ENCODE peak calls at places on chromosome 15, in seven cellular contexts. One of them, this sample, is unnamed.

GRCh38 chr15:48001393-48002059 is 119.3 kb upstream of the SLC24A5 start:
- DNase-seq in sciatic nerve: no peak
- DNase-seq in RCC 7860: no peak
- DNase-seq in stimulated activated naive CD4-positive, alpha-beta T cell: no peak
- DNase-seq in D721Med: no peak
- DNase-seq in NCI-H774: no peak
- DNase-seq in activated gamma-delta T cell treated with Interleukin-2 at 50 U/mL for 16 hours: no peak
- DNase-seq in this sample: no peak

GRCh38 chr15:87209891-87210649 is 1046.5 kb downstream of the NTRK3 start:
- DNase-seq in sciatic nerve: no peak
- DNase-seq in RCC 7860: no peak
- DNase-seq in stimulated activated naive CD4-positive, alpha-beta T cell: no peak
- DNase-seq in D721Med: no peak
- DNase-seq in NCI-H774: no peak
- DNase-seq in activated gamma-delta T cell treated with Interleukin-2 at 50 U/mL for 16 hours: no peak
- DNase-seq in this sample: no peak

GRCh38 chr15:45715528-45715927 is 80.7 kb downstream of the SQOR start:
- DNase-seq in sciatic nerve: no peak
- DNase-seq in RCC 7860: no peak
- DNase-seq in stimulated activated naive CD4-positive, alpha-beta T cell: no peak
- DNase-seq in D721Med: no peak
- DNase-seq in NCI-H774: no peak
- DNase-seq in activated gamma-delta T cell treated with Interleukin-2 at 50 U/mL for 16 hours: no peak
- DNase-seq in this sample: no peak

GRCh38 chr15:75019916-75020315 is 3.5 kb upstream of the PPCDC start:
- DNase-seq in sciatic nerve: no peak
- DNase-seq in RCC 7860: no peak
- DNase-seq in stimulated activated naive CD4-positive, alpha-beta T cell: no peak
- DNase-seq in D721Med: no peak
- DNase-seq in NCI-H774: no peak
- DNase-seq in activated gamma-delta T cell treated with Interleukin-2 at 50 U/mL for 16 hours: no peak
- DNase-seq in this sample: no peak

GRCh38 chr15:36407647-36408046 is 171.8 kb upstream of the CDIN1 start:
- DNase-seq in sciatic nerve: no peak
- DNase-seq in RCC 7860: peak
- DNase-seq in stimulated activated naive CD4-positive, alpha-beta T cell: no peak
- DNase-seq in D721Med: no peak
- DNase-seq in NCI-H774: no peak
- DNase-seq in activated gamma-delta T cell treated with Interleukin-2 at 50 U/mL for 16 hours: no peak
- DNase-seq in this sample: no peak

GRCh38 chr15:85598718-85599398 is 195.9 kb downstream of the KLHL25 start:
- DNase-seq in sciatic nerve: no peak
- DNase-seq in RCC 7860: no peak
- DNase-seq in stimulated activated naive CD4-positive, alpha-beta T cell: no peak
- DNase-seq in D721Med: no peak
- DNase-seq in NCI-H774: no peak
- DNase-seq in activated gamma-delta T cell treated with Interleukin-2 at 50 U/mL for 16 hours: no peak
- DNase-seq in this sample: no peak

GRCh38 chr15:83282859-83283812 is 1.3 kb downstream of the BNC1 start:
- DNase-seq in sciatic nerve: no peak
- DNase-seq in RCC 7860: no peak
- DNase-seq in stimulated activated naive CD4-positive, alpha-beta T cell: no peak
- DNase-seq in D721Med: no peak
- DNase-seq in NCI-H774: no peak
- DNase-seq in activated gamma-delta T cell treated with Interleukin-2 at 50 U/mL for 16 hours: no peak
- DNase-seq in this sample: no peak

GRCh38 chr15:100592898-100593297 is 9.1 kb downstream of the LINS1 start:
- DNase-seq in sciatic nerve: no peak
- DNase-seq in RCC 7860: no peak
- DNase-seq in stimulated activated naive CD4-positive, alpha-beta T cell: no peak
- DNase-seq in D721Med: no peak
- DNase-seq in NCI-H774: no peak
- DNase-seq in activated gamma-delta T cell treated with Interleukin-2 at 50 U/mL for 16 hours: no peak
- DNase-seq in this sample: no peak

GRCh38 chr15:55247276-55247675 is 42.3 kb downstream of the RAB27A start:
- DNase-seq in sciatic nerve: no peak
- DNase-seq in RCC 7860: no peak
- DNase-seq in stimulated activated naive CD4-positive, alpha-beta T cell: no peak
- DNase-seq in D721Med: no peak
- DNase-seq in NCI-H774: no peak
- DNase-seq in activated gamma-delta T cell treated with Interleukin-2 at 50 U/mL for 16 hours: no peak
- DNase-seq in this sample: no peak

GRCh38 chr15:39427705-39428104 is 153.2 kb upstream of the THBS1 start:
- DNase-seq in sciatic nerve: no peak
- DNase-seq in RCC 7860: no peak
- DNase-seq in stimulated activated naive CD4-positive, alpha-beta T cell: no peak
- DNase-seq in D721Med: no peak
- DNase-seq in NCI-H774: no peak
- DNase-seq in activated gamma-delta T cell treated with Interleukin-2 at 50 U/mL for 16 hours: no peak
- DNase-seq in this sample: no peak

GRCh38 chr15:65028921-65029735 is at the start of gene MTFMT:
- DNase-seq in sciatic nerve: peak
- DNase-seq in RCC 7860: peak
- DNase-seq in stimulated activated naive CD4-positive, alpha-beta T cell: peak
- DNase-seq in D721Med: peak
- DNase-seq in NCI-H774: peak
- DNase-seq in activated gamma-delta T cell treated with Interleukin-2 at 50 U/mL for 16 hours: peak
- DNase-seq in this sample: peak

GRCh38 chr15:52579852-52580251 is 11.0 kb upstream of the ARPP19 start:
- DNase-seq in sciatic nerve: no peak
- DNase-seq in RCC 7860: no peak
- DNase-seq in stimulated activated naive CD4-positive, alpha-beta T cell: no peak
- DNase-seq in D721Med: no peak
- DNase-seq in NCI-H774: no peak
- DNase-seq in activated gamma-delta T cell treated with Interleukin-2 at 50 U/mL for 16 hours: no peak
- DNase-seq in this sample: no peak

GRCh38 chr15:70504988-70505387 is 258.4 kb downstream of the UACA start:
- DNase-seq in sciatic nerve: no peak
- DNase-seq in RCC 7860: no peak
- DNase-seq in stimulated activated naive CD4-positive, alpha-beta T cell: no peak
- DNase-seq in D721Med: no peak
- DNase-seq in NCI-H774: no peak
- DNase-seq in activated gamma-delta T cell treated with Interleukin-2 at 50 U/mL for 16 hours: no peak
- DNase-seq in this sample: no peak

GRCh38 chr15:75049392-75049791 is 26.0 kb downstream of the PPCDC start:
- DNase-seq in sciatic nerve: no peak
- DNase-seq in RCC 7860: no peak
- DNase-seq in stimulated activated naive CD4-positive, alpha-beta T cell: no peak
- DNase-seq in D721Med: no peak
- DNase-seq in NCI-H774: no peak
- DNase-seq in activated gamma-delta T cell treated with Interleukin-2 at 50 U/mL for 16 hours: no peak
- DNase-seq in this sample: peak

GRCh38 chr15:87528873-87529272 is 727.7 kb downstream of the NTRK3 start:
- DNase-seq in sciatic nerve: no peak
- DNase-seq in RCC 7860: no peak
- DNase-seq in stimulated activated naive CD4-positive, alpha-beta T cell: no peak
- DNase-seq in D721Med: no peak
- DNase-seq in NCI-H774: peak
- DNase-seq in activated gamma-delta T cell treated with Interleukin-2 at 50 U/mL for 16 hours: no peak
- DNase-seq in this sample: no peak

GRCh38 chr15:49832421-49832980 is 211.7 kb downstream of the DTWD1 start:
- DNase-seq in sciatic nerve: no peak
- DNase-seq in RCC 7860: no peak
- DNase-seq in stimulated activated naive CD4-positive, alpha-beta T cell: no peak
- DNase-seq in D721Med: no peak
- DNase-seq in NCI-H774: no peak
- DNase-seq in activated gamma-delta T cell treated with Interleukin-2 at 50 U/mL for 16 hours: no peak
- DNase-seq in this sample: no peak

GRCh38 chr15:61364871-61365270 is 135.8 kb upstream of the RORA start:
- DNase-seq in sciatic nerve: no peak
- DNase-seq in RCC 7860: no peak
- DNase-seq in stimulated activated naive CD4-positive, alpha-beta T cell: no peak
- DNase-seq in D721Med: no peak
- DNase-seq in NCI-H774: no peak
- DNase-seq in activated gamma-delta T cell treated with Interleukin-2 at 50 U/mL for 16 hours: no peak
- DNase-seq in this sample: no peak

GRCh38 chr15:41568350-41569017 is 9.5 kb downstream of the TYRO3 start:
- DNase-seq in sciatic nerve: peak
- DNase-seq in RCC 7860: no peak
- DNase-seq in stimulated activated naive CD4-positive, alpha-beta T cell: no peak
- DNase-seq in D721Med: no peak
- DNase-seq in NCI-H774: no peak
- DNase-seq in activated gamma-delta T cell treated with Interleukin-2 at 50 U/mL for 16 hours: no peak
- DNase-seq in this sample: no peak

GRCh38 chr15:68795298-68795848 is 25.3 kb downstream of the ANP32A start:
- DNase-seq in sciatic nerve: peak
- DNase-seq in RCC 7860: no peak
- DNase-seq in stimulated activated naive CD4-positive, alpha-beta T cell: peak
- DNase-seq in D721Med: peak
- DNase-seq in NCI-H774: no peak
- DNase-seq in activated gamma-delta T cell treated with Interleukin-2 at 50 U/mL for 16 hours: peak
- DNase-seq in this sample: peak

GRCh38 chr15:83733691-83734090 is 79.8 kb downstream of the ADAMTSL3 start:
- DNase-seq in sciatic nerve: no peak
- DNase-seq in RCC 7860: peak
- DNase-seq in stimulated activated naive CD4-positive, alpha-beta T cell: no peak
- DNase-seq in D721Med: no peak
- DNase-seq in NCI-H774: no peak
- DNase-seq in activated gamma-delta T cell treated with Interleukin-2 at 50 U/mL for 16 hours: no peak
- DNase-seq in this sample: no peak

GRCh38 chr15:81378438-81378837 is 4.4 kb upstream of the TMC3 start:
- DNase-seq in sciatic nerve: no peak
- DNase-seq in RCC 7860: no peak
- DNase-seq in stimulated activated naive CD4-positive, alpha-beta T cell: no peak
- DNase-seq in D721Med: no peak
- DNase-seq in NCI-H774: no peak
- DNase-seq in activated gamma-delta T cell treated with Interleukin-2 at 50 U/mL for 16 hours: no peak
- DNase-seq in this sample: no peak

GRCh38 chr15:78103406-78104118 is 11.2 kb downstream of the SH2D7 start:
- DNase-seq in sciatic nerve: no peak
- DNase-seq in RCC 7860: no peak
- DNase-seq in stimulated activated naive CD4-positive, alpha-beta T cell: no peak
- DNase-seq in D721Med: no peak
- DNase-seq in NCI-H774: no peak
- DNase-seq in activated gamma-delta T cell treated with Interleukin-2 at 50 U/mL for 16 hours: peak
- DNase-seq in this sample: no peak

GRCh38 chr15:53535886-53536285 is 223.6 kb downstream of the WDR72 start:
- DNase-seq in sciatic nerve: no peak
- DNase-seq in RCC 7860: no peak
- DNase-seq in stimulated activated naive CD4-positive, alpha-beta T cell: no peak
- DNase-seq in D721Med: no peak
- DNase-seq in NCI-H774: no peak
- DNase-seq in activated gamma-delta T cell treated with Interleukin-2 at 50 U/mL for 16 hours: no peak
- DNase-seq in this sample: no peak

This sample was measured in tibial artery.